ENCODE peak calls at places on chromosomes 11 and 22, in four cellular contexts. N, L, Z and D are unnamed samples.

GRCh38 chr11:76626921-76627391 is 43.6 kb downstream of the LRRC32 start:
- DNase-seq in N (no peak), L (peak; percentile 88), Z (no peak), D (no peak)

GRCh38 chr22:36277482-36278291 is 24.8 kb downstream of the APOL1 start:
- DNase-seq in N (peak; percentile 74), L (no peak), Z (peak; percentile 66), D (peak; percentile 61)

GRCh38 chr22:29032584-29032983 is 29.0 kb downstream of the C22orf31 start:
- DNase-seq in N (no peak), L (no peak), Z (no peak), D (no peak)

GRCh38 chr11:74691755-74692154 is 39.5 kb downstream of the CHRDL2 start:
- DNase-seq in N (no peak), L (no peak), Z (no peak), D (no peak)

GRCh38 chr11:72039108-72039850 is 40.6 kb downstream of the IL18BP start:
- DNase-seq in N (no peak), L (no peak), Z (no peak), D (no peak)

GRCh38 chr11:70186420-70186819 is 16.7 kb upstream of the FADD start:
- DNase-seq in N (no peak), L (no peak), Z (no peak), D (no peak)

GRCh38 chr22:36156515-36157419 is 3.8 kb downstream of the APOL3 start:
- DNase-seq in N (peak; percentile 43), L (no peak), Z (peak; percentile 50), D (peak; percentile 41)

GRCh38 chr11:2768471-2769408 is 68.9 kb upstream of the KCNQ1OT1 start:
- DNase-seq in N (no peak), L (no peak), Z (peak; percentile 54), D (no peak)

GRCh38 chr11:74636633-74637184 is 44.3 kb downstream of the POLD3 start:
- DNase-seq in N (no peak), L (no peak), Z (peak; percentile 18), D (no peak)

DNA sequence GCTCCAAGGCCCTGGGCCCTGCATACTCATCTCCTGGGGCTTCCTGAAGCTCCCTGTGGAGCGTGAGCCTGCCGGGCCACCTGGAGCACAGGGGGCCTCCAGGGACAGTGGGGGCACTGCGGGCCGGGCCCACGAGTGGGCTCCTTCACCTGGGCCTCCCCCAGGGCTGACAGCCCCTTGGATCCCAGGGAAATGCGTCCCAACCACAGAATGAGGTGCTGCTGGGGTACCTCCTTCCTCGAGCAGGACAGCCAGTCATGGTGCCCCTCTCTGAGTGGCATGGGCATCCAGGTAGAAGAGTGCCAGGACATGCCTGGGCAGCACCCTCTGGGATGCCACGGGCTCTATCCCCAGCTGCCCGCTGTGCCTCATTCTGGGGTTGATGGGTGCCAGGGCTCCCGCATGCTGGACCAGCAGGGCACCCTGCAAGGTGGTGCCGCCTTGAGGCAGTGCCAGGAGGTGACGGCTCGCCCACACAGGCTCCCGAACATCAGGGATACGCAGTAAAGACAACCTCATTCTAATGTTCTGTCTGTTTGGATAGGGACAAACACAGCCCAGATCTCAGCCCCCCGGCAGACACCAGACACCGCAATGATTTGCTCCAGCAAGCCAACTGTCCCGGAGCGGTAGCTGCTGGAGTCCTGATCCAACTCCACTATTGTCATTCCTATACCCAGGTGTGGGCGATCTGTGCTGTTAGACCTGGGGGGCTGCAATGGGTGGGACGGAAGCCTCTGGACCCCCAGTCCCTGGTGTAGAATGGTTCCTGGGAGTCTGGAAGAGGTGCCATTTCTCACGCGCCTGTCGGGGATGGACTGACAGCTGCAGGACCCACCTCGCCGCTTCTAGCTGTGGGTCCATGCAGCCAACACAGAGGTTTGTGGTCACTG is 25.8 kb downstream of the KRTAP5-5 start:
- DNase-seq in N (no peak), L (no peak), Z (no peak), D (no peak)
- TF ChIP-seq ETV6 in N (no peak), L (no peak), Z (no peak), D (no peak)

DNA sequence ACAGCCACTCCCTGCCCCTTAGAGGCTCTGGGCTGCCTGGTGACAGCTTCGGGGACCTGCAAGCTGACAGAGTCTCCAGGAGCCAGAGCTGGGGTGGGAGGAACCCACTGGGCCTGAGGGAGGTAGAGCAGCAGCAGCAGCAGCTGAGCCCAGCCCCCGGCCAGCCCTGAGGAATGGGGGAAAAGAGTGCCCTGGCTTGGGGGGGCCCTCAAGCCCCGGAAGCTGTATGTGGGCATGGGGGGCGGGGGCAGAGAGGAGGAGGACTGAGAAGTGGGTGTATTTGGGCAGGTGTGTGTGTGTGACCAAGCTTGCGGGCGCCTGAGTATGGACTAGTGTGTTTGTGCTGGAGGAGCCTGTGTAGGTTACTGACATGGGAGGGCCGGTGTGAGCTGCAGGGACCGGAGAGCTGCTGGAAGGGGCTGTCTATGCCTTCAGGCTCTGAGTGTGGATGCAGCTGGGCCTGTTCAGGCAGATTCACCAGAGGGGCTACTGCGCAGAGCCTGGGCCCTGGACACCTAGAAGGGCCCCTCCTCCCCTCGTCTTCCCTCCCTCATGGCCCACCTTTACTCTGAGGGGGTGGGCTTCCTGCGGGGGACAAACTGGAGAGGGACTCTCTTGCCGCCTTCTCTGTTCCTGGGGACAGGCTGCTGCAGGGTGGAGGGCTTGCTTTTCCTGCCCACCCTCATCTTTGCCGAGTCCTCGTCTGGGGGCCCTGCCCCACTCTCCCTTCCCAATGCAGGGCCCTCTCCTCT is 28.0 kb downstream of the ST3GAL4 start:
- DNase-seq in N (no peak), L (no peak), Z (no peak), D (no peak)
- TF ChIP-seq ETV6 in N (no peak), L (no peak), Z (no peak), D (no peak)

GRCh38 chr11:26186389-26186788 is 145.5 kb upstream of the ANO3 start:
- DNase-seq in N (no peak), L (no peak), Z (no peak), D (no peak)
- TF ChIP-seq ETV6 in N (no peak), L (no peak), Z (no peak), D (no peak)

GRCh38 chr11:133215529-133216230 is 316.6 kb downstream of the OPCML start:
- DNase-seq in N (no peak), L (no peak), Z (no peak), D (no peak)
- TF ChIP-seq ETV6 in N (no peak), L (no peak), Z (no peak), D (no peak)

GRCh38 chr22:24208012-24208749 is 26.9 kb downstream of the SUSD2 start:
- DNase-seq in N (no peak), L (no peak), Z (no peak), D (peak; percentile 92)
- TF ChIP-seq ETV6 in N (no peak), L (no peak), Z (no peak), D (no peak)

DNA sequence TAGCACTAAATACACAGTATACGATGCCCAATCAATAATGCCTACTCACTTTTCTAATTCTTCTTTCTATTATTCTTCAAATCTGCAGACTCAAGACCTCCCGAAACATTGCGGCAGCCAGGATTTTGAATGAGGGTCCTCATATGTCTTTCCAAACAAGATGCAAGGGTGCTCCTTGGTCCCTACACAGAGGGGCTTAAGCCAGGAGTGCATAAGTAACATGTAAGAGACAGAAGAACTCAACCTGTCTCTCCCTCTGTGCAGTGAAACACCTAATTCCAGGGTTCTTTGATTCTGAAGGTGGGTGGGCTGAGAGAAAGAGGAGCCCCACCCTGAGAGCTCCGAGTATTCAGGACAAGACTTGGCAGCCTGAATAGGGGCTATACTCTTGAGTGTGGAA is 117.6 kb downstream of the ZNF280B start:
- DNase-seq in N (no peak), L (no peak), Z (peak; percentile 26), D (no peak)
- TF ChIP-seq ETV6 in N (no peak), L (no peak), Z (no peak), D (no peak)

GRCh38 chr11:67390947-67391303 is 861 bp upstream of the RAD9A start:
- DNase-seq in N (no peak), L (no peak), Z (no peak), D (no peak)
- TF ChIP-seq ETV6 in N (no peak), L (no peak), Z (no peak), D (no peak)

DNA sequence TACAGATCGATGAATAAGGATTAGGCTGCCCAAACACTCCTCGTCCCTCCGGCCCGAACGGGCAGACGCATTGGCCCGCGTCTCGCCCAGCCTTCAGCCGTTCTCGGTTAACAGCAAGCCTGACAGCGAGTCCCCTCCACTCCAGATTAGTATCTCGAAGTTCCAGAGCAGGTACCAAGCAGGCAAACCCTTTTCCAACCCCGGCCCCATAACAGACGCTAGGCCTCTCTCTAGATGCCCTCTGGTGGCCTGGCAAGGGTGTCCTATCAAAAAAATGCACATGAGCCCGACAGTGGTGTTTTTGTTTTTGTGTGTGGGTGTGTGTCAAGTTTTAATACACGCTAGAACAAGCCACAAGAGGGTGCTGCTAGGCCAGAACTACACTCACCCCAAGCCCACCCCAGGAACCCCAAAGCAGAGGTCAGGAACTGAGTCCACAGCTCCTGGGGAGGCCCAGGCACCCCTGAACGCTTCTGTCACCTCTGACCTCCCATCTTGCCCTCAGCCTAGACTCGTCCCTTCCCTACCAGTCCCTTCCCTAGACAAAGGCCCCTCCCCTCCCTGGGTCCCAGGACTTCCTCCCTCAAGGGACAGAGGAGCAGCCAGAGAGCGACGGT is 658 bp upstream of the ARFGAP2 start:
- DNase-seq in N (peak; percentile 60), L (peak; percentile 71), Z (peak; percentile 62), D (peak; percentile 79)
- TF ChIP-seq ETV6 in N (no peak), L (no peak), Z (no peak), D (no peak)

DNA sequence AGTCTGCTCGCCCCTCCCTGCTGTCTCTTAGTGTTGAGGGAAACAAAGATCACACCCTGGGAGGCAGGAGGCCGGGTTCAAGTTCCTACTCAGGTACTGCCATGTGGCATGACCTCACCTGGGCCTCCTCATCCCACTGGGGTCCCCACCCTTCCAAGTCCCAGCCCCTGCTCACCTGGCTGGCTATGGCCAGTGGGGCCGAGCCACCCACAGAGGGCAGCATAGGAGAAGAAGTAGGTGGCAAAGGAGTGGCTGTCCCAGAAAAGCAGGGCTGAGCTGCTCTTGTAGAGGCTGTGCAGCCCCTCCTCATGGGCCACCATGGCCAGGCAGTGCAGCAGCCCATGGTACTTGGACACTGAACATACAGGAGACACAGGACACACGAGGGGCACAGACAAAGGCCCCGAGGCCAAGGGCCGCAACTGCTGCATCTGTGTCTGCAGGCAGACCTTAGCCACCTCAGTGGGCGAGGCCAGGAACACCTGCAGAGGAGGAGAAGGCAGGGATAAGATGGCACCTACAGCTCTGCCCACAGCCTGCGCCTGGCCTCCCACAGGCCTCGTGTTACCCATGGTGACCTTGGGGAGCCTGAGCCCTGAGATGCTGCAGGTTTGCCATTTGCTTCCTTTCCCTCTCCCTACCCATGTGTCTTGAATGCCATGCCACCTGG is 50.6 kb upstream of the MPEG1 start:
- DNase-seq in N (peak; percentile 76), L (no peak), Z (no peak), D (peak; percentile 9)
- TF ChIP-seq ETV6 in N (no peak), L (no peak), Z (no peak), D (no peak)

DNA sequence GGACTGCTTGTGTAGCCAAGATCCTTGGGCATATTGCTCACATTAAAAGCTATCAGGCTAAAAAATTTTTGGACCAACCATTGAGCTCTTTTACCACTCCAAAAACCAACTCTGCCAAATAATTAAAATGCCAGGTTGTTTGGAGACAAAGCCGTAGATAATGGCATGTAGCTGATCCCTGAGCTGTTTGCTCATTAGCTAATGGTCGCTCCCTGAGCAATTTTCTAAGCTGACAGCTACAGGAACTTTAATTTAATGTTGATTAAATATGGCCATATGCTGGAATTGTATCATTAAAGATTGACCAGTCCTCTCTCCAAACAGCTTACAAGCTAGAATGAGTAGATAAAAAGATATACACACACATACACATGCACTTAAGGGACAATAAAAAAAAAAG is 216.1 kb upstream of the ARHGAP20 start:
- DNase-seq in N (no peak), L (no peak), Z (no peak), D (no peak)
- TF ChIP-seq ETV6 in N (no peak), L (no peak), Z (no peak), D (no peak)